ENCODE peak calls at places on chromosomes 13 and 19, in four cellular contexts. E is GM12878, P is NT2/D1, J is H1. X is an unnamed sample.

GRCh38 chr19:40560092-40560507 is 16.6 kb upstream of the SHKBP1 start:
- DNase-seq in P (no peak), E (no peak), J (no peak), X (no peak)

GRCh38 chr13:81760316-81760715 is 1419.4 kb upstream of the SPRY2 start:
- DNase-seq in J (no peak), E (no peak), P (no peak), X (no peak)

GRCh38 chr19:53647350-53647749 is 15.6 kb downstream of the DPRX start:
- DNase-seq in P (no peak), J (no peak), E (no peak), X (no peak)

GRCh38 chr13:108437496-108437895 is 168.0 kb downstream of the TNFSF13B start:
- DNase-seq in E (no peak), P (no peak), J (no peak), X (no peak)

GRCh38 chr19:55152017-55152416 is 3.0 kb upstream of the TNNT1 start:
- DNase-seq in P (no peak), J (no peak), E (no peak), X (no peak)

GRCh38 chr19:6260912-6261636 is 18.7 kb downstream of the MLLT1 start:
- DNase-seq in E (no peak), P (peak), J (peak), X (peak)

GRCh38 chr19:15170345-15170744 is 30.4 kb downstream of the NOTCH3 start:
- DNase-seq in P (no peak), J (no peak), E (no peak), X (no peak)

GRCh38 chr13:30312859-30313258 is 5.5 kb upstream of the KATNAL1 start:
- DNase-seq in P (no peak), J (no peak), E (no peak), X (no peak)

GRCh38 chr19:37346091-37346490 is 24.8 kb upstream of the ZNF527 start:
- DNase-seq in J (no peak), P (no peak), E (no peak), X (no peak)

GRCh38 chr19:1284293-1284978 is 1.2 kb upstream of the EFNA2 start:
- DNase-seq in J (no peak), E (no peak), P (no peak), X (no peak)

GRCh38 chr13:75876371-75877050 is 240.4 kb downstream of the LMO7 start:
- DNase-seq in P (peak), J (peak), E (peak), X (peak)

GRCh38 chr19:13987101-13987890 is 18.8 kb downstream of the RFX1 start:
- DNase-seq in J (no peak), E (no peak), P (no peak), X (no peak)

GRCh38 chr13:99395436-99395835 is 88.2 kb upstream of the GPR183 start:
- DNase-seq in J (no peak), E (no peak), P (no peak), X (no peak)

GRCh38 chr13:39394811-39395685 is 207.9 kb downstream of the LHFPL6 start:
- DNase-seq in J (no peak), E (no peak), P (no peak), X (no peak)

GRCh38 chr19:40549007-40549708 is 27.5 kb upstream of the SHKBP1 start:
- DNase-seq in E (no peak), J (peak), P (peak), X (peak)

GRCh38 chr19:8216357-8216756 is 7.2 kb downstream of the CERS4 start:
- DNase-seq in J (no peak), P (no peak), E (no peak), X (no peak)

GRCh38 chr19:57465680-57466381 is 8.9 kb upstream of the VN1R1 start:
- DNase-seq in P (peak), J (no peak), E (peak), X (peak)

GRCh38 chr13:44921931-44922758 is 67.1 kb downstream of the NUFIP1 start:
- DNase-seq in P (no peak), E (no peak), J (no peak), X (no peak)

GRCh38 chr19:2967972-2968371 is 9.4 kb upstream of the TLE6 start:
- DNase-seq in P (no peak), E (no peak), J (no peak), X (no peak)

GRCh38 chr19:38057954-38058690 is 151.1 kb downstream of the SIPA1L3 start:
- DNase-seq in J (no peak), E (no peak), P (no peak), X (no peak)

GRCh38 chr19:1730157-1730556 is 23.1 kb upstream of the ONECUT3 start:
- DNase-seq in P (no peak), J (no peak), E (no peak), X (no peak)

GRCh38 chr19:18386543-18387251 is 739 bp downstream of the GDF15 start:
- DNase-seq in E (no peak), P (no peak), J (no peak), X (no peak)
- TF ChIP-seq SUZ12 in E (no peak), P (no peak), J (no peak), X (no peak)

DNA sequence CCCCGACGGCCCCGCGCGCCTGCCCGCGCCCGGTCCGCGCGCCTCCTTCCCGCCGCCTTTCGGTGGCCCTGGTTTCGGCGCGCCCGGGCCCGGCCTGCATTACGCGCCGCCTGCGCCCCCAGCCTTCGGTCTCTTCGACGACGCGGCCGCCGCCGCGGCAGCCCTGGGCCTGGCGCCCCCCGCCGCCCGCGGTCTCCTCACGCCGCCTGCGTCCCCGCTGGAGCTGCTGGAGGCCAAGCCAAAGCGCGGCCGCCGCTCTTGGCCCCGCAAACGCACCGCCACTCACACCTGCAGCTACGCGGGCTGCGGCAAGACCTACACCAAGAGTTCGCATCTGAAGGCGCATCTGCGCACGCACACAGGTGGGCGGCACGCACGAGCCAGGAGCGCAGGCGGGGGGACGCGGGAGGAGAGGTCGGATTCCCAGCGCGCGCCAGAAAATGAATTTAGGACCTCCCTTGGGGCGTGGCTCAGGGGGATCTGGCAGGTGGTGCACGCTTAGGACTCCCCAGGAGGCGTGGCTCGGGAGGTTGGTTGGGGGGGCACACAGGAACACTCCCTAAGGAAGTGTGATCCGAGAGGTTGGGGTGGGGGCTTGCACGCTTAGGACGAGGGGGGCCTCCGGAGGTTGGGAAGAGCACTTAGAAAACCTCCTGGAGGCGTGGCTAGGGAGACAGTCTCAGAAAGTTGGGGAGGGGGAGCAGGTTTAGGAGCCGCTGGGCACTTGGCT is 1.2 kb downstream of the KLF2 start:
- DNase-seq in J (no peak), E (no peak), P (no peak), X (no peak)
- TF ChIP-seq SUZ12 in J (no peak), E (peak), P (peak), X (no peak)

GRCh38 chr19:52170304-52170703 is 1.1 kb downstream of the ZNF836 start:
- DNase-seq in P (no peak), J (no peak), E (no peak), X (no peak)
- TF ChIP-seq SUZ12 in P (no peak), J (no peak), E (no peak), X (no peak)

GRCh38 chr19:39307233-39307821 is 11.1 kb downstream of the IFNL1 start:
- DNase-seq in P (peak), J (no peak), E (no peak), X (no peak)
- TF ChIP-seq SUZ12 in P (no peak), J (no peak), E (no peak), X (no peak)

GRCh38 chr13:73924607-73925006 is 209.6 kb downstream of the KLF12 start:
- DNase-seq in E (peak), P (no peak), J (no peak), X (no peak)
- TF ChIP-seq SUZ12 in E (no peak), P (no peak), J (no peak), X (no peak)

DNA sequence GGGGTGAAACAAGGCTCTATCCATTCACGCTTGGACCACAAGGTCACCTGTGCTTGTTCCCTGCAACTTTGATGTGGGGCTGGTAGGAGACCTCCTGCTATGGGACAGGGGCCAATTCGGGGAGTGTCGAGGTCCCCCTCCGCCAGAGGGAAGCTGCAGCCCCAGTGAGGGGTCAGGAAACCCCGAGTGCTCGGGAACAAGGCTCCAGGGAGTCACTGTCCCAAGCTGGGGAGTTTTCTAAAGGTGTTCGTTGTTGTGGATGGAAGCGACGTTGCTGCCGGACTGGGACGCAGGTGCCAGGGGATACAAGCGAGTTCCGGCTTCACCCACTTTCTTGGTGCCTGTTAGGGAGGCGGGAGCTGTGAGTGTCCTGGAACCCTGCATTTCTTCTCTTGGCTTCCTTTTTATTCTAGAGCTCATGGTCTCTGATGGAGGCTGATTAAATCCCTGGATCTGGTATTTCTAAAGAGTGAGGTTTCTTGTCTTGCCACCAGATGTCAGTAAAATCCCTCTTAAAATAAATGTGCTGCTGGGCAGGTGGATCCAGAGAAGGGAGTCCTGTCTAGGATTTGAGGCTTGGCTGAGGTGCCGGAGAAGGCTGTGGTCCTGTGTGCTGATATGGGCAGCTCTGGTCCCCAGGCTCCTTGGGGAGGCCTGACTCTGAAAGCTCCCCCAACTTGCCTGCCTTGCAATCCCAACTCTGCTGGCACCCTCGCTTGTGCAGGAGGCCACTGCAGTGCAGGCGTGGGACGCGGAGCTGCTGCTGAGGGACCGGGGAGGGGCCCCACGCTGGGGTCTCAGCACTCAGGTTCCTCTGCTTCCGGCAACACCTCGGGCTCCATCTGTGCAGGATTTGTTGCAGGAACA is 153.9 kb downstream of the TEX29 start:
- DNase-seq in P (peak), J (peak), E (no peak), X (peak)
- TF ChIP-seq SUZ12 in P (no peak), J (no peak), E (no peak), X (no peak)

GRCh38 chr13:60836821-60837220 is 439.8 kb downstream of the TDRD3 start:
- DNase-seq in P (no peak), E (no peak), J (no peak), X (no peak)
- TF ChIP-seq SUZ12 in P (no peak), E (no peak), J (no peak), X (no peak)

DNA sequence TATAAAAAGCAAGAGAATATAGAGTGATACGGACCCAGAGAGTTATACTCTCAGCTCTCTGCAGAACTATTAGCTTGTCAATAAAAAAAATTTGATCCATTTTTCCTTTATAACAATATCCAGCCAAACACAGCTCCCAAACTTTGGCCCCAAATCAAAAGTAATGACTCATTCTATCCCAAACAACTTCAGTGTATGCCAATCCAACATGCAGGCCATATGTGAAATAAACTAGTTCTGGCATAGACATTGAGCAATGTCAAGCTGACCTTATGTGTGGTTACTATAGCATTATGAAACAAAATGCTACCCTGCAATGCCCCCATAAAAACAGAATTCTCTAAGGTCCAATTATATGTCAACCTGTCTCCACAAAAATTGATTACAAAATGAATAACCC is 209.5 kb downstream of the DNAJC15 start:
- DNase-seq in J (no peak), P (no peak), E (no peak), X (no peak)
- TF ChIP-seq SUZ12 in J (no peak), P (no peak), E (no peak), X (no peak)

DNA sequence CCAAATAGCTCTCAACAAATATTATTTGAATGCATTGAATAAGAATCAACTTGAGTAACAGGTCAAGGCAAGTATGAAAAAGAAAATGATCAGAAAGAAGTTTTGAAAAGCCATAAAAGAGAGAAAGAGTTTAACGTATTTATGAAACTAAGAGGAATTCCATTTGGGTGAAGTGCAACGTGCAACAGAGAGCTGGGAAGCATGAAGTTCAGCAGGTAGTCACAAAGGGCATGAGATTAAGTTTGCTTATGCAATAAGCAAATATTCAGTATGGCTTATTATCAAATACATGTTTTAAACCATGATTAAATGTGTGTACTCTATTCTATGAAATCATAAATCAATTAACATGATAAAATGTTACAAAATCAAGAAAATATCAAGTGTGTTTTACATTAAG is 62.7 kb upstream of the PCDH17 start:
- DNase-seq in P (no peak), J (no peak), E (no peak), X (no peak)
- TF ChIP-seq SUZ12 in P (no peak), J (no peak), E (no peak), X (no peak)

GRCh38 chr19:52492991-52493470 is 34.4 kb upstream of the ZNF808 start:
- DNase-seq in E (no peak), J (peak), P (peak), X (no peak)
- TF ChIP-seq SUZ12 in E (no peak), J (peak), P (no peak), X (no peak)